ENCODE peak calls at places on chromosomes 4 and X, in four cellular contexts. R, D, H and I are unnamed samples.

GRCh38 chr4:18342847-18343246 is 321.3 kb upstream of the LCORL start:
- DNase-seq in R (no peak), D (no peak), H (no peak), I (no peak)

GRCh38 chrX:107978707-107979307 is 3.4 kb downstream of the TEX13B start:
- DNase-seq in R (peak), D (no peak), H (peak), I (no peak)

GRCh38 chrX:120664081-120664480 is 34.2 kb upstream of the C1GALT1C1 start:
- DNase-seq in R (peak), D (no peak), H (no peak), I (no peak)

GRCh38 chr4:61336488-61336887 is 136.4 kb downstream of the ADGRL3 start:
- DNase-seq in R (no peak), D (no peak), H (no peak), I (no peak)

GRCh38 chr4:160091631-160092030 is 988.8 kb downstream of the RAPGEF2 start:
- DNase-seq in R (no peak), D (no peak), H (no peak), I (no peak)

GRCh38 chrX:151984328-151984727 is 9.9 kb upstream of the GABRE start:
- DNase-seq in R (peak), D (no peak), H (no peak), I (no peak)

GRCh38 chrX:15170927-15171326 is 99.0 kb downstream of the ASB9 start:
- DNase-seq in R (no peak), D (no peak), H (no peak), I (no peak)

GRCh38 chrX:136577562-136577961 is 45.5 kb downstream of the VGLL1 start:
- DNase-seq in R (peak), D (peak), H (peak), I (peak)

GRCh38 chrX:149513713-149514427 is 8.8 kb upstream of the IDS start:
- DNase-seq in R (no peak), D (no peak), H (no peak), I (no peak)

GRCh38 chr4:182245541-182246245 is 2.5 kb downstream of the TENM3 start:
- DNase-seq in R (no peak), D (no peak), H (peak), I (no peak)

GRCh38 chr4:169160825-169161224 is 109.9 kb downstream of the SH3RF1 start:
- DNase-seq in R (no peak), D (no peak), H (peak), I (peak)

GRCh38 chr4:113646456-113646809 is 115.1 kb downstream of the CAMK2D start:
- DNase-seq in R (no peak), D (no peak), H (peak), I (no peak)

GRCh38 chr4:1092026-1092982 is 21.1 kb downstream of the RNF212 start:
- DNase-seq in R (no peak), D (no peak), H (no peak), I (no peak)

GRCh38 chrX:40471965-40472648 is 108.7 kb upstream of the ATP6AP2 start:
- DNase-seq in R (no peak), D (peak), H (peak), I (peak)

GRCh38 chrX:48459483-48459882 is 10.6 kb downstream of the SLC38A5 start:
- DNase-seq in R (no peak), D (no peak), H (no peak), I (no peak)

GRCh38 chrX:130330146-130330545 is 9.6 kb upstream of the SLC25A14 start:
- DNase-seq in R (no peak), D (no peak), H (no peak), I (no peak)

GRCh38 chr4:4627111-4627510 is 85.3 kb upstream of the STX18 start:
- DNase-seq in R (no peak), D (no peak), H (peak), I (peak)

GRCh38 chr4:147326581-147326980 is 154.3 kb upstream of the EDNRA start:
- DNase-seq in R (no peak), D (no peak), H (no peak), I (no peak)

GRCh38 chr4:185535818-185536729 is 767 bp upstream of the PDLIM3 start:
- DNase-seq in R (no peak), D (no peak), H (no peak), I (no peak)

GRCh38 chrX:39242187-39242586 is 440.9 kb downstream of the MID1IP1 start:
- DNase-seq in R (peak), D (peak), H (peak), I (peak)

GRCh38 chr4:91256043-91256442 is 1047.7 kb upstream of the GRID2 start:
- DNase-seq in R (no peak), D (no peak), H (no peak), I (no peak)

GRCh38 chrX:65697915-65698796 is 30.7 kb downstream of the MSN start:
- DNase-seq in R (peak), D (peak), H (no peak), I (peak)

GRCh38 chr4:75432683-75433082 is 81.5 kb downstream of the RCHY1 start:
- DNase-seq in R (peak), D (peak), H (peak), I (no peak)

GRCh38 chr4:108107729-108108382 is 60.9 kb downstream of the LEF1 start:
- DNase-seq in R (no peak), D (no peak), H (no peak), I (no peak)

GRCh38 chr4:137213372-137214173 is 318.7 kb downstream of the PCDH18 start:
- DNase-seq in R (no peak), D (no peak), H (no peak), I (no peak)

GRCh38 chr4:13541720-13542576 is 2.4 kb downstream of the NKX3-2 start:
- DNase-seq in R (no peak), D (peak), H (no peak), I (peak)

GRCh38 chr4:18202510-18202909 is 181.0 kb upstream of the LCORL start:
- DNase-seq in R (no peak), D (no peak), H (no peak), I (no peak)

GRCh38 chr4:4856071-4857000 is 3.1 kb upstream of the MSX1 start:
- DNase-seq in R (no peak), D (no peak), H (no peak), I (peak)

GRCh38 chr4:42425146-42426065 is 28.1 kb downstream of the SHISA3 start:
- DNase-seq in R (no peak), D (no peak), H (no peak), I (no peak)

GRCh38 chr4:133149932-133150642 is 993 bp downstream of the PCDH10 start:
- DNase-seq in R (no peak), D (peak), H (no peak), I (no peak)

GRCh38 chr4:57131849-57132745 is 21.9 kb upstream of the IGFBP7 start:
- DNase-seq in R (no peak), D (no peak), H (peak), I (no peak)

GRCh38 chr4:4555916-4556315 is 14.1 kb upstream of the STX18 start:
- DNase-seq in R (no peak), D (no peak), H (no peak), I (no peak)

GRCh38 chr4:40149960-40150385 is 46.9 kb upstream of the RHOH start:
- DNase-seq in R (peak), D (peak), H (peak), I (peak)

GRCh38 chr4:24662065-24662464 is 77.7 kb upstream of the DHX15 start:
- DNase-seq in R (no peak), D (no peak), H (no peak), I (no peak)

GRCh38 chr4:33780952-33781655 is 2463.2 kb downstream of the ARAP2 start:
- DNase-seq in R (no peak), D (no peak), H (no peak), I (no peak)

GRCh38 chr4:123417813-123418212 is 21.2 kb downstream of the SPRY1 start:
- DNase-seq in R (no peak), D (no peak), H (no peak), I (no peak)

GRCh38 chrX:149831473-149831872 is 49.5 kb upstream of the MAGEA8 start:
- DNase-seq in R (no peak), D (no peak), H (no peak), I (no peak)

GRCh38 chr4:95204873-95205272 is 343.9 kb downstream of the UNC5C start:
- DNase-seq in R (no peak), D (no peak), H (peak), I (no peak)
- TF ChIP-seq CTCF in R (no peak), D (no peak), H (no peak), I (peak)

DNA sequence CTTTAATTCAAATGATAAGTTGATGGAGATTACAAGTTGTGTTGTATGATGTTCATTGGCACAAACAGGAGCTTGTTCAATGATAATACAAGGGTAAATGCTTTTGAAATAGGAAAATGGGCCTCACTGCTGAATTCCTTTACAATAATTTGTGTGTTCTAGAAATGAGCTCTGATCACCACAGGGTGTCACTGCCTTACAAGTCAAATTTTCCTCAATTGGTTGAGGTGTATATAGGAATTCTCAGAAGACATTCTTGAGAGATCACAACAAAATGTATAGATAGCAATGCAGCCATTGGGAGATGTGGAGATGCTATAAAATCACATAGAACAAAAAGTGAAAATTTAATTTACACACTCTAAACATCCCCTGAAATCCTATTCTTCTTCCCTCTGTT is 49.6 kb downstream of the KLF8 start:
- DNase-seq in R (peak), D (no peak), H (peak), I (no peak)
- TF ChIP-seq CTCF in R (no peak), D (peak), H (peak), I (no peak)

GRCh38 chr4:174520655-174521054 is 1.6 kb downstream of the HPGD start:
- DNase-seq in R (no peak), D (no peak), H (no peak), I (no peak)

GRCh38 chr4:174522183-174523002 is at the start of gene HPGD:
- DNase-seq in R (no peak), D (peak), H (peak), I (peak)

GRCh38 chr4:174524242-174524641 is 2.0 kb upstream of the HPGD start:
- DNase-seq in R (no peak), D (no peak), H (no peak), I (no peak)

GRCh38 chr4:174523003-174523693 is 860 bp upstream of the HPGD start:
- DNase-seq in R (no peak), D (no peak), H (peak), I (no peak)

DNA sequence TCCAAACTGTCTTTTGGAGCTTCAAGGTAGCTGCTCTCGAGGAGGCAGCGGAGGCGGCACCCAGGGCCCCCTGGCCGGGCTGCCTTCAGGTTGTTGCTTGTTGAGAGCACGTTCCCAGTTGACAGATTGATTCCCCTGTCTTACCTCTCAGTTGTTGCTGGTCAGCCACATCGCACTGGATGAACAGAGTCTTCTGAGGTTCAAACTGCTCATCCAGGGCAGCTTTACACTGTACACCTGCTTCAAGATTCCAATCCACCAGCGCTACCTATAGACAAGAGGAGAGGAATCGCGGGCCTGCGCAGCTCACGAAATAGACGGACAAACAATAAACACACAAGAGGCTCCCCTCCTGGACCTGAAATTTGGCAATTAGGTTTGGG is 497 bp downstream of the HPGD start:
- DNase-seq in R (no peak), D (peak), H (no peak), I (peak)
- TF ChIP-seq CTCF in R (no peak), D (no peak), H (no peak), I (no peak)

DNA sequence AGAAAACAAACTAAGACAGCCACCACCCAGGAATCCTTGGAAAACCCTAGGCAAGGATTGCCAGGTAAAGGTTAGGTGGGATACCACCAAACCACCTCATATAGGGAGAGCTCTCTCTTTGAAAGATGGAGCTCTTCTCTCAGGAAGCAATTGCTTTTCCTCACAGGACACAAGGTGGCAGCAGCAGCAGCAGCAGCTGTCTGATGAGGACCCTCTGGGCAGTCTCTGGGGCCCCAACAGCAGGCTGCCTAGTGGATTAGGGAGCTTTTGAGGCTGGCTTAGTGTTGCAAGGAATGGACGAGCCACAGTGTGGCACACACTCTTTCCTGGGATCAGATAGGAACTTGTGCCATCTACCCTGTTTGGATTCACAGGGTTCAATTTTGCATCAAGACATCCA is 41.4 kb upstream of the CHRDL1 start:
- DNase-seq in R (no peak), D (no peak), H (peak), I (peak)
- TF ChIP-seq CTCF in R (peak), D (no peak), H (peak), I (peak)

GRCh38 chr4:58136611-58137010 is 1026.4 kb upstream of the IGFBP7 start:
- DNase-seq in R (no peak), D (no peak), H (no peak), I (no peak)
- TF ChIP-seq CTCF in R (no peak), D (no peak), H (no peak), I (no peak)